ENCODE peak calls at places on chromosomes 4 and X, in nine cellular contexts. O, G, I, S, K, J, R, P and L are unnamed samples.

GRCh38 chrX:150337026-150337425 is 26.1 kb upstream of the MAMLD1 start:
- DNase-seq in G (no peak), S (no peak), J (no peak), K (no peak), O (no peak), P (no peak), R (no peak), I (no peak), L (no peak)

GRCh38 chr4:102620697-102621497 is 119.7 kb downstream of the NFKB1 start:
- DNase-seq in G (no peak), K (peak), I (peak), J (peak), O (peak), R (peak), P (peak), S (no peak), L (peak)

GRCh38 chrX:47674776-47675175 is 15.8 kb upstream of the UXT start:
- DNase-seq in R (no peak), J (no peak), I (no peak), G (no peak), K (peak), O (no peak), P (no peak), S (no peak), L (no peak)

GRCh38 chr4:140103676-140104075 is 50.3 kb downstream of the MAML3 start:
- DNase-seq in I (peak), G (no peak), O (no peak), J (peak), P (no peak), R (no peak), S (no peak), K (peak), L (no peak)

GRCh38 chr4:76930721-76931481 is 18.7 kb upstream of the SEPTIN11 start:
- DNase-seq in I (no peak), G (no peak), J (peak), P (no peak), K (no peak), S (no peak), O (no peak), R (no peak), L (no peak)

GRCh38 chrX:17397074-17397473 is 22.1 kb downstream of the NHS start:
- DNase-seq in G (no peak), J (peak), K (peak), P (no peak), I (no peak), S (no peak), R (no peak), O (no peak), L (no peak)

GRCh38 chrX:94655180-94655579 is 981.2 kb downstream of the FAM133A start:
- DNase-seq in O (no peak), S (no peak), K (no peak), G (no peak), P (no peak), J (no peak), R (no peak), I (no peak), L (no peak)

GRCh38 chr4:156038772-156039171 is 85.1 kb upstream of the CTSO start:
- DNase-seq in I (no peak), J (no peak), S (no peak), G (no peak), K (no peak), R (no peak), O (no peak), P (no peak), L (no peak)

GRCh38 chr4:139575072-139575471 is 19.1 kb upstream of the SETD7 start:
- DNase-seq in G (no peak), K (no peak), R (no peak), I (no peak), J (no peak), S (no peak), O (no peak), P (no peak), L (no peak)

GRCh38 chr4:149911995-149912394 is 96.4 kb upstream of the IQCM start:
- DNase-seq in S (no peak), R (no peak), J (peak), O (no peak), P (no peak), K (peak), G (no peak), I (no peak), L (no peak)

GRCh38 chr4:138891610-138892009 is 124.0 kb upstream of the NOCT start:
- DNase-seq in S (no peak), G (no peak), J (peak), O (no peak), I (no peak), P (no peak), K (no peak), R (no peak), L (no peak)

GRCh38 chr4:138107023-138107422 is 135.1 kb downstream of the SLC7A11 start:
- DNase-seq in S (no peak), J (no peak), O (no peak), I (no peak), K (no peak), P (no peak), R (no peak), G (no peak), L (no peak)

GRCh38 chr4:80249144-80249543 is 17.3 kb upstream of the FGF5 start:
- DNase-seq in R (no peak), G (no peak), O (no peak), P (no peak), S (no peak), K (no peak), I (no peak), J (no peak), L (no peak)

GRCh38 chrX:14554132-14554715 is 24.9 kb downstream of the GLRA2 start:
- DNase-seq in J (no peak), O (no peak), P (no peak), I (no peak), R (no peak), K (no peak), G (no peak), S (no peak), L (no peak)

GRCh38 chr4:100977746-100978397 is 369.5 kb downstream of the PPP3CA start:
- DNase-seq in K (no peak), S (no peak), R (no peak), O (no peak), P (no peak), G (no peak), J (peak), I (peak), L (no peak)

GRCh38 chr4:20901851-20902250 is 201.6 kb downstream of the PACRGL start:
- DNase-seq in P (no peak), G (no peak), S (no peak), R (no peak), O (no peak), K (no peak), I (peak), J (no peak), L (no peak)

GRCh38 chr4:173415885-173416658 is 17.2 kb upstream of the SCRG1 start:
- DNase-seq in S (no peak), R (peak), J (no peak), G (peak), O (no peak), K (peak), P (no peak), I (peak), L (no peak)

GRCh38 chr4:142435599-142436235 is 410.4 kb downstream of the INPP4B start:
- DNase-seq in R (no peak), S (no peak), K (no peak), G (no peak), P (no peak), I (peak), J (no peak), O (peak), L (no peak)

GRCh38 chrX:151153086-151153485 is 23.3 kb upstream of the GPR50 start:
- DNase-seq in I (peak), J (peak), P (no peak), K (peak), S (no peak), G (no peak), R (no peak), O (peak), L (no peak)

GRCh38 chr4:54092405-54092759 is 7.6 kb upstream of the GSX2 start:
- DNase-seq in G (no peak), P (no peak), J (no peak), I (no peak), S (no peak), R (no peak), O (no peak), K (no peak), L (no peak)

GRCh38 chr4:137213372-137214173 is 318.7 kb downstream of the PCDH18 start:
- DNase-seq in P (no peak), O (no peak), J (peak), K (no peak), G (no peak), R (no peak), I (no peak), S (no peak), L (no peak)

GRCh38 chr4:106864231-106864630 is 171.9 kb downstream of the DKK2 start:
- DNase-seq in J (peak), G (no peak), P (no peak), K (peak), O (no peak), S (no peak), I (peak), R (no peak), L (no peak)

GRCh38 chrX:125713633-125714032 is 394.0 kb downstream of the TEX13C start:
- DNase-seq in J (no peak), S (no peak), O (no peak), I (no peak), P (no peak), G (no peak), K (no peak), R (no peak), L (no peak)

GRCh38 chr4:33386761-33387160 is 2666.6 kb downstream of the PCDH7 start:
- DNase-seq in G (no peak), I (no peak), R (no peak), O (peak), J (no peak), P (no peak), K (peak), S (no peak), L (no peak)

GRCh38 chrX:24175276-24175675 is 25.7 kb downstream of the ZFX start:
- DNase-seq in S (no peak), I (no peak), P (no peak), R (no peak), K (no peak), O (no peak), G (no peak), J (no peak), L (no peak)

GRCh38 chrX:113959912-113960626 is 623.8 kb upstream of the HTR2C start:
- DNase-seq in O (peak), I (no peak), G (no peak), S (no peak), P (no peak), R (no peak), J (no peak), K (no peak), L (no peak)

GRCh38 chrX:19555683-19556082 is 40.4 kb upstream of the MAP3K15 start:
- DNase-seq in S (no peak), R (no peak), P (no peak), K (no peak), G (no peak), J (no peak), O (no peak), I (no peak), L (no peak)

GRCh38 chr4:105186701-105187158 is 40.1 kb downstream of the TET2 start:
- DNase-seq in R (no peak), K (peak), I (peak), J (no peak), G (no peak), S (no peak), P (no peak), O (no peak), L (no peak)